ENCODE peak calls at places on chromosomes 11 and 22, in ten cellular contexts. V is uterus, K is HCT116, S is body of pancreas, R is adrenal gland, N is suprapubic skin, U is ovary, W is prostate gland, D is IMR-90, I is spleen. C is an unnamed sample. For H3K4me1, the result is how much of the 10 kb centered on the place peaks cover.

GRCh38 chr11:44203270-44204043 is 106.5 kb downstream of the ALX4 start:
- DNase-seq in V (no peak), K (no peak), S (no peak), R (no peak), N (no peak), U (no peak), W (no peak), D (no peak), I (no peak), C (peak)

GRCh38 chr11:87141980-87142514 is 104.3 kb downstream of the TMEM135 start:
- DNase-seq in V (no peak), K (no peak), S (no peak), R (no peak), N (no peak), U (no peak), W (no peak), D (no peak), I (no peak), C (no peak)

GRCh38 chr11:85823816-85824215 is 12.9 kb upstream of the SYTL2 start:
- DNase-seq in V (no peak), K (no peak), S (no peak), R (no peak), N (no peak), U (no peak), W (no peak), D (peak), I (no peak), C (peak)

GRCh38 chr11:115911656-115912055 is 407.4 kb upstream of the CADM1 start:
- DNase-seq in V (no peak), K (no peak), S (no peak), R (no peak), N (no peak), U (no peak), W (no peak), D (no peak), I (no peak), C (no peak)

GRCh38 chr11:119087747-119088241 is 3.1 kb downstream of the HMBS start:
- DNase-seq in V (no peak), K (no peak), S (no peak), R (no peak), N (no peak), U (no peak), W (no peak), D (no peak), I (no peak), C (no peak)

GRCh38 chr11:93220078-93220477 is 22.3 kb upstream of the SLC36A4 start:
- DNase-seq in V (no peak), K (no peak), S (no peak), R (no peak), N (no peak), U (no peak), W (no peak), D (no peak), I (no peak), C (no peak)

GRCh38 chr11:8610532-8611116 is 16.6 kb upstream of the STK33 start:
- DNase-seq in V (no peak), K (no peak), S (no peak), R (peak), N (no peak), U (no peak), W (no peak), D (no peak), I (no peak), C (no peak)

GRCh38 chr22:49683032-49683431 is 144.6 kb downstream of the BRD1 start:
- DNase-seq in V (no peak), K (no peak), S (no peak), R (no peak), N (no peak), U (no peak), W (no peak), D (no peak), I (no peak), C (no peak)

GRCh38 chr11:66559141-66559861 is 9.1 kb downstream of the CTSF start:
- DNase-seq in V (peak), K (no peak), S (peak), R (no peak), N (no peak), U (peak), W (no peak), D (no peak), I (no peak), C (peak)

GRCh38 chr11:116215471-116216113 is 557.2 kb downstream of the BUD13 start:
- DNase-seq in V (no peak), K (no peak), S (no peak), R (no peak), N (no peak), U (no peak), W (no peak), D (no peak), I (no peak), C (no peak)

GRCh38 chr22:40043086-40043485 is 48.3 kb downstream of the FAM83F start:
- DNase-seq in V (peak), K (no peak), S (peak), R (no peak), N (peak), U (peak), W (peak), D (no peak), I (no peak), C (peak)

GRCh38 chr11:203056-203944 is 3.9 kb downstream of the BET1L start:
- DNase-seq in V (no peak), K (no peak), S (peak), R (peak), N (no peak), U (no peak), W (peak), D (no peak), I (no peak), C (no peak)

GRCh38 chr11:113242060-113242459 is 72.3 kb upstream of the TTC12 start:
- DNase-seq in V (no peak), K (no peak), S (no peak), R (no peak), N (no peak), U (no peak), W (no peak), D (no peak), I (no peak), C (no peak)

GRCh38 chr11:2882681-2883110 is 2.9 kb downstream of the CDKN1C start:
- DNase-seq in V (no peak), K (no peak), S (no peak), R (no peak), N (no peak), U (peak), W (no peak), D (no peak), I (no peak), C (no peak)

GRCh38 chr22:29758959-29759358 is 7.8 kb downstream of the ZMAT5 start:
- DNase-seq in V (no peak), K (no peak), S (no peak), R (no peak), N (no peak), U (no peak), W (no peak), D (no peak), I (no peak), C (no peak)

GRCh38 chr11:445765-446588 is 4.1 kb upstream of the PTDSS2 start:
- DNase-seq in V (no peak), K (no peak), S (no peak), R (no peak), N (no peak), U (no peak), W (no peak), D (no peak), I (no peak), C (peak)

GRCh38 chr11:36703055-36703404 is 105.0 kb upstream of the RAG2 start:
- DNase-seq in V (no peak), K (no peak), S (no peak), R (no peak), N (no peak), U (no peak), W (no peak), D (no peak), I (no peak), C (no peak)

GRCh38 chr11:3193373-3194015 is 25.1 kb downstream of the MRGPRG start:
- DNase-seq in V (no peak), K (no peak), S (no peak), R (no peak), N (no peak), U (no peak), W (no peak), D (no peak), I (peak), C (peak)

GRCh38 chr11:64743591-64744543 is at the start of gene RASGRP2:
- DNase-seq in V (peak), K (no peak), S (peak), R (peak), N (peak), U (peak), W (peak), D (no peak), I (peak), C (peak)
- TF ChIP-seq POLR2A in V (no peak), K (no peak), S (no peak), R (no peak), N (no peak), U (no peak), W (no peak), D (no peak), I (no peak), C (peak)

GRCh38 chr22:47277511-47277910 is 515.1 kb downstream of the TBC1D22A start:
- DNase-seq in V (no peak), K (no peak), S (no peak), R (no peak), N (peak), U (no peak), W (no peak), D (no peak), I (no peak), C (no peak)
- H3K27ac ChIP-seq in V (no peak), K (no peak), S (no peak), R (no peak), N (no peak), U (no peak), W (no peak), D (no peak), I (no peak), C (no peak)

GRCh38 chr11:126341760-126342161 is 13.7 kb upstream of the ST3GAL4 start:
- DNase-seq in V (no peak), K (no peak), S (no peak), R (no peak), N (no peak), U (no peak), W (no peak), D (peak), I (peak), C (no peak)
- H3K4me1 ChIP-seq in V (under half), K (under half), S (under half), R (under half), N (under half), U (under half), W (under half), D (under half), I (under half), C (under half)

DNA sequence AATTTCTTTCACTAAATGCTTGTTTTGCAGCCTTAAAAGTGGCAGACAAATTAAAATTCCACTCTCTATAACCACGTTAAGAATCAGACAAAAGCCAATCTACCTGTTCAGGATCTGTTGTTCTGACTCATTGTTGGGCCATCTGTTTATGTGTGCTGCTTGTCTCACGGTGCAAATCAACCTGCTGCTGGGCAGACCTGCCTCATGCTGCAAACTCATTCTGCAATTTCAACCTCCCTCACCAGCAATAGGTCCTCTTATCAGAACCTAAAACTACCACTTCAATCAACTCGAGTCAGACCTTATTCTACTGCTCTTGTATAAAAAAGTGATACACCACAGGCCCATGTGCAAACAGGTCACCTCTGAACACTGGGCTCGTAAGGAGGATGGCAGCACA is 75.1 kb downstream of the LARGE2 start:
- DNase-seq in V (no peak), K (no peak), S (no peak), R (no peak), N (no peak), U (no peak), W (no peak), D (no peak), I (no peak), C (no peak)
- TF ChIP-seq POLR2A in V (no peak), K (no peak), S (no peak), R (no peak), N (no peak), U (no peak), W (no peak), D (no peak), I (no peak), C (no peak)

GRCh38 chr11:120308081-120308480 is 17.0 kb upstream of the TLCD5 start:
- DNase-seq in V (no peak), K (no peak), S (no peak), R (no peak), N (no peak), U (no peak), W (no peak), D (no peak), I (no peak), C (no peak)
- H3K27ac ChIP-seq in V (no peak), K (no peak), S (no peak), R (no peak), N (no peak), U (no peak), W (no peak), D (no peak), I (no peak), C (no peak)

DNA sequence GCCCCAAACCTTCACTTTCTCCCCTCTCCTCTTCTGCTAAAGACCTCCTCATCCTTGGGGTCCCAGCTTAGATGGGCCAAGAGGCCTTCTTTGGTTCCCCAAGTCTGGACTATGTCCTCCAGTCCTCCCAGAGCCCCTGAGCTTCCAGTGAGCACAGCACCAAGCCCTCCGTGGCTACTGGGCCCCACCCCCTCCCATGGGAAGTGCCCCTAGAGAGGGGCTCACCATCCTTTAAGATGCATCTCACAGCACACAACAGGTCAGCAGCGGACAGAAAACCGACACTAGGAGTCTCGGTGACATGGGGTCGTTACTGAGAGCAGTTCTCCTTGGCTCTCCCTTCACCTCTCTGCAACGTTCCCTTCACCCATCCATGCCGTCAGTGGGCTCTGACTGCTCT is 2.7 kb downstream of the LRRC32 start:
- DNase-seq in V (no peak), K (no peak), S (no peak), R (no peak), N (peak), U (no peak), W (no peak), D (no peak), I (peak), C (peak)
- H3K4me1 ChIP-seq in V (under half), K (under half), S (under half), R (under half), N (under half), U (under half), W (under half), D (under half), I (under half), C (under half)

GRCh38 chr11:130070829-130071205 is 1.1 kb downstream of the APLP2 start:
- DNase-seq in V (no peak), K (no peak), S (no peak), R (no peak), N (peak), U (no peak), W (peak), D (peak), I (peak), C (peak)

GRCh38 chr11:130070109-130070828 is 575 bp downstream of the APLP2 start:
- DNase-seq in V (peak), K (no peak), S (peak), R (peak), N (peak), U (peak), W (peak), D (peak), I (peak), C (peak)

GRCh38 chr11:130069684-130070108 is at the start of gene APLP2:
- DNase-seq in V (peak), K (peak), S (peak), R (peak), N (peak), U (peak), W (peak), D (peak), I (peak), C (peak)

GRCh38 chr11:130068546-130068985 is 1.1 kb upstream of the APLP2 start:
- DNase-seq in V (no peak), K (no peak), S (no peak), R (no peak), N (no peak), U (no peak), W (no peak), D (no peak), I (no peak), C (no peak)

GRCh38 chr11:130068986-130069683 is 559 bp upstream of the APLP2 start:
- DNase-seq in V (peak), K (peak), S (no peak), R (peak), N (peak), U (no peak), W (peak), D (peak), I (peak), C (peak)
- TF ChIP-seq POLR2A in V (peak), K (no peak), S (peak), R (peak), N (no peak), U (no peak), W (no peak), D (no peak), I (no peak), C (peak)

DNA sequence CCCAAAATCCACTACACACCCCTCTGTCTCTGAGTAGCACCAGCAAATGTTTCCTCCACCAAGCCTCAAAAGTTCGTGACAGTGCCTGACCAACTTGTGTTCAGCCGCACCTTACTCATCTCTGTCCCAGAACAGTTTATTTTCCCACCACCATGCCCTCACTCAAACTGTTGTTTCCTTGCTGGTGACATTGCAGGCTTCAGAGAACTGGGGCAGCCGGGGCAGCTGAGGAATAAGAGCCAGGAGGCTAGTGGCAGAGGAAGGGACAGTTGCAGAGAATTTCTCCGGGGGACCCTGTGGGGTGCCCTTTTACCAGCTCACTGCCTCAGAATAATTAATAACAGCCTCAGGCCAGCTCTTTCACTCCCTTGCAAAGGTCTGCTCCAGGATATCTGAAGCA is 709 bp upstream of the KCNE3 start:
- DNase-seq in V (no peak), K (no peak), S (no peak), R (no peak), N (no peak), U (no peak), W (no peak), D (no peak), I (no peak), C (no peak)
- H3K27ac ChIP-seq in V (peak), K (no peak), S (peak), R (no peak), N (no peak), U (peak), W (no peak), D (no peak), I (no peak), C (peak)

DNA sequence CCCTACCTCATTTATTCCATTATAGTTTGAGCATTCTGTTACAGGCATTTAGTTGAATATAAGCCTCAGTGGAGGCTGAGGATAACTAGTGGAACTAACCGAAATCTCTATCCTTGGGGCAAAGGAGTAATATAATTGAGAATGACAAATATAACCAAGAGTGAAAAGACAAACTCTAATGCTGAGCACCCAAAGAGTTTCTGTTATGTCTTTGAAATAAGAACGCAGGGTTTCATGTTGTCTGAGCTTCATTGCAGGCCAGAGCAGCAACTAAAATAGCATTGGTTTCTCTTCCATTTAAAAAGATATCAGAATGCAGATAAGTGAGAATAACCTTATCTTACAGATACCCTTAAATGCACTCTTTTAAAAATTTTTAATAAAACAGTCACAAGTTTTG is 131.8 kb downstream of the SBF2 start:
- DNase-seq in V (no peak), K (no peak), S (no peak), R (no peak), N (no peak), U (no peak), W (no peak), D (no peak), I (no peak), C (no peak)
- H3K4me1 ChIP-seq in V (under half), K (under half), S (under half), R (under half), N (under half), U (under half), W (under half), D (under half), I (under half), C (under half)

C was measured in transverse colon.